ENCODE peak calls at places on chromosomes 6 and 20, in eight cellular contexts. Y is brain microvascular endothelial cell, F is GM23338, U is fibroblast of the aortic adventitia, H is stomach, Q is K562, B is spleen, V is right lobe of liver. Z is an unnamed sample.

GRCh38 chr6:35831257-35832007 is 26.3 kb downstream of the LHFPL5 start:
- DNase-seq in Y (no peak), F (no peak), U (no peak), H (no peak), Q (no peak), B (no peak), V (no peak), Z (no peak)

GRCh38 chr6:113694278-113695077 is 162.7 kb upstream of the MARCKS start:
- DNase-seq in Y (no peak), F (no peak), U (peak; percentile 71), H (no peak), Q (no peak), B (no peak), V (no peak), Z (no peak)

GRCh38 chr6:56382416-56382940 is 135.1 kb upstream of the COL21A1 start:
- DNase-seq in Y (no peak), F (no peak), U (no peak), H (no peak), Q (no peak), B (no peak), V (no peak), Z (no peak)

GRCh38 chr6:132633362-132633761 is 9.3 kb upstream of the TAAR2 start:
- DNase-seq in Y (no peak), F (no peak), U (no peak), H (no peak), Q (no peak), B (no peak), V (no peak), Z (no peak)

GRCh38 chr6:121008553-121008952 is 325.7 kb downstream of the TBC1D32 start:
- DNase-seq in Y (peak; percentile 33), F (no peak), U (no peak), H (no peak), Q (no peak), B (no peak), V (no peak), Z (no peak)

GRCh38 chr6:138434915-138435314 is 30.9 kb downstream of the HEBP2 start:
- DNase-seq in Y (no peak), F (no peak), U (no peak), H (no peak), Q (no peak), B (no peak), V (no peak), Z (no peak)

GRCh38 chr6:43886067-43886461 is 116.1 kb downstream of the VEGFA start:
- DNase-seq in Y (no peak), F (no peak), U (no peak), H (no peak), Q (no peak), B (peak; percentile 63), V (no peak), Z (no peak)

GRCh38 chr6:148471624-148472494 is 129.2 kb downstream of the SASH1 start:
- DNase-seq in Y (peak; percentile 86), F (no peak), U (peak; percentile 29), H (no peak), Q (no peak), B (no peak), V (no peak), Z (no peak)

GRCh38 chr6:116969211-116969863 is 92.3 kb downstream of the RFX6 start:
- DNase-seq in Y (peak; percentile 34), F (peak; percentile 79), U (peak; percentile 64), H (peak; percentile 26), Q (peak; percentile 59), B (no peak), V (no peak), Z (no peak)

GRCh38 chr20:18676366-18676765 is 88.5 kb downstream of the DTD1 start:
- DNase-seq in Y (no peak), F (no peak), U (no peak), H (no peak), Q (no peak), B (no peak), V (no peak), Z (no peak)

GRCh38 chr20:61094581-61094980 is 157.5 kb upstream of the CDH4 start:
- DNase-seq in Y (no peak), F (no peak), U (no peak), H (no peak), Q (no peak), B (no peak), V (no peak), Z (no peak)

GRCh38 chr20:1327827-1328679 is 886 bp downstream of the SDCBP2 start:
- DNase-seq in Y (no peak), F (no peak), U (no peak), H (no peak), Q (no peak), B (peak; percentile 50), V (no peak), Z (no peak)

GRCh38 chr20:58137651-58138265 is 90.7 kb downstream of the ANKRD60 start:
- DNase-seq in Y (no peak), F (no peak), U (no peak), H (no peak), Q (no peak), B (peak; percentile 32), V (no peak), Z (no peak)

GRCh38 chr6:43763133-43763797 is 6.7 kb upstream of the VEGFA start:
- DNase-seq in Y (no peak), F (no peak), U (peak; percentile 54), H (no peak), Q (no peak), B (no peak), V (no peak), Z (no peak)

GRCh38 chr6:46684771-46685170 is 2.9 kb upstream of the TDRD6 start:
- DNase-seq in Y (peak; percentile 32), F (no peak), U (peak; percentile 79), H (no peak), Q (no peak), B (no peak), V (no peak), Z (no peak)

GRCh38 chr6:158015188-158015506 is 33.5 kb downstream of the SYNJ2 start:
- DNase-seq in Y (no peak), F (no peak), U (no peak), H (no peak), Q (no peak), B (peak; percentile 1), V (no peak), Z (no peak)

GRCh38 chr20:21698494-21699215 is 6.8 kb upstream of the PAX1 start:
- DNase-seq in Y (no peak), F (peak; percentile 40), U (no peak), H (no peak), Q (no peak), B (no peak), V (no peak), Z (no peak)

GRCh38 chr6:134035823-134036296 is 16.6 kb downstream of the SLC2A12 start:
- DNase-seq in Y (peak; percentile 61), F (no peak), U (peak; percentile 61), H (peak; percentile 40), Q (no peak), B (no peak), V (no peak), Z (no peak)

GRCh38 chr6:85405175-85405852 is 44.6 kb upstream of the NT5E start:
- DNase-seq in Y (no peak), F (no peak), U (peak; percentile 63), H (peak; percentile 37), Q (no peak), B (no peak), V (peak; percentile 57), Z (no peak)

GRCh38 chr6:154981071-154981373 is 14.1 kb upstream of the TIAM2 start:
- DNase-seq in Y (no peak), F (no peak), U (no peak), H (peak; percentile 53), Q (no peak), B (no peak), V (no peak), Z (no peak)

GRCh38 chr6:45586216-45587171 is 208.8 kb upstream of the SUPT3H start:
- DNase-seq in Y (no peak), F (no peak), U (no peak), H (no peak), Q (no peak), B (no peak), V (no peak), Z (peak; percentile 54)

DNA sequence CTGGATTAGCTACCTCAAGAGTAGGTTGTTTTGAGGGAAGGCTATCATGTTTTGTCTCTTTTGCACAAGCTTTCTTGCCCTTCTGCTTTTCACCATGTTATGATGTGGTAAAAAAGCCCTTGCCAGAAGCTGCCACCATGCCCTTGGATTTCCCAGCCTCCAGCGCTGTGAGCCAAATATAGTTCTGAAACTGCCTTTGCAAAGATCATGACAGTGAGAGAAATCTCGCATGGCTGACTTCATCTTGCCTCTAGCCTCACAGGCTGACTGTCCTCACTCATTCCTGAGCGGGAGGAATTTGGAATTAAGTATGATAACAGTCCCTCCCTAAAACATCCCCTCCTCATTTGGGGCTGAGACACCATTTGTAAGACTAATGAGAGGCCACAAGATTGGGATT is 207.7 kb downstream of the BTBD9 start:
- DNase-seq in Y (no peak), F (no peak), U (no peak), H (no peak), Q (no peak), B (no peak), V (no peak), Z (no peak)
- TF ChIP-seq CTCF in Y (no peak), F (no peak), U (no peak), H (no peak), Q (no peak), B (no peak), V (no peak), Z (no peak)

GRCh38 chr20:25310268-25310920 is 62.5 kb downstream of the PYGB start:
- DNase-seq in Y (peak; percentile 93), F (peak; percentile 38), U (peak; percentile 82), H (peak; percentile 58), Q (peak; percentile 75), B (peak; percentile 75), V (peak; percentile 73), Z (peak; percentile 40)

GRCh38 chr20:25313608-25314007 is 65.7 kb downstream of the PYGB start:
- DNase-seq in Y (no peak), F (no peak), U (no peak), H (no peak), Q (no peak), B (no peak), V (no peak), Z (no peak)

GRCh38 chr20:25309395-25310267 is 61.7 kb downstream of the PYGB start:
- DNase-seq in Y (peak; percentile 87), F (no peak), U (peak; percentile 74), H (peak; percentile 53), Q (peak; percentile 63), B (peak; percentile 78), V (peak; percentile 54), Z (no peak)

GRCh38 chr20:25308671-25309394 is 60.9 kb downstream of the PYGB start:
- DNase-seq in Y (peak; percentile 81), F (no peak), U (no peak), H (no peak), Q (no peak), B (peak; percentile 76), V (peak; percentile 56), Z (no peak)

GRCh38 chr20:25310921-25311728 is 63.2 kb downstream of the PYGB start:
- DNase-seq in Y (peak; percentile 69), F (no peak), U (peak; percentile 52), H (peak; percentile 20), Q (no peak), B (peak; percentile 38), V (peak; percentile 49), Z (no peak)
- H3K4me3 ChIP-seq in Y (peak overlapping the region; percentile 37), F (no peak overlapping the region), U (peak overlapping the region; percentile 41), H (no peak overlapping the region), Q (no peak overlapping the region), B (no peak overlapping the region), V (no peak overlapping the region), Z (no peak overlapping the region)

GRCh38 chr6:34226731-34227586 is 9.7 kb upstream of the HMGA1 start:
- DNase-seq in Y (no peak), F (peak; percentile 89), U (no peak), H (no peak), Q (no peak), B (peak; percentile 75), V (no peak), Z (no peak)
- TF ChIP-seq CTCF in Y (peak; percentile 34), F (no peak), U (no peak), H (no peak), Q (peak; percentile 45), B (no peak), V (no peak), Z (no peak)

GRCh38 chr6:70669133-70669532 is 1.4 kb downstream of the SMAP1 start:
- DNase-seq in Y (no peak), F (no peak), U (peak; percentile 14), H (no peak), Q (no peak), B (no peak), V (no peak), Z (no peak)
- H3K4me3 ChIP-seq in Y (no peak overlapping the region), F (peak overlapping the region; percentile 79), U (peak overlapping the region; percentile 31), H (peak overlapping the region; percentile 79), Q (no peak overlapping the region), B (no peak overlapping the region), V (no peak overlapping the region), Z (peak overlapping the region; percentile 87)

Z was measured in CD8-positive, alpha-beta T cell.